ENCODE peak calls at places on chromosome 11, in nine cellular contexts. C, N, G, A, U, P, O, X and F are unnamed samples.

GRCh38 chr11:94809251-94809650 is 41.1 kb downstream of the AMOTL1 start:
- DNase-seq in C (no peak), O (no peak), X (no peak), P (peak; percentile 60), G (no peak), A (peak; percentile 38), U (no peak), N (no peak), F (no peak)

GRCh38 chr11:69657456-69657910 is 16.5 kb downstream of the CCND1 start:
- DNase-seq in A (no peak), N (no peak), U (peak; percentile 57), G (no peak), X (peak; percentile 77), P (no peak), C (no peak), O (no peak), F (no peak)

GRCh38 chr11:5102246-5102645 is 32.9 kb downstream of the OR52E1 start:
- DNase-seq in U (no peak), P (no peak), C (no peak), N (no peak), O (no peak), X (no peak), G (no peak), A (no peak), F (no peak)

GRCh38 chr11:80702264-80702663 is 1261.4 kb upstream of the TENM4 start:
- DNase-seq in P (no peak), U (no peak), O (no peak), N (no peak), X (no peak), C (no peak), A (no peak), G (no peak), F (no peak)

GRCh38 chr11:117834068-117834810 is 9.7 kb upstream of the FXYD2 start:
- DNase-seq in C (no peak), A (no peak), O (no peak), X (peak; percentile 76), G (no peak), P (no peak), U (no peak), N (no peak), F (no peak)

GRCh38 chr11:32531528-32531927 is 52.1 kb upstream of the EIF3M start:
- DNase-seq in G (no peak), C (no peak), A (no peak), O (no peak), X (no peak), N (no peak), U (no peak), P (no peak), F (peak; percentile 64)

GRCh38 chr11:103234974-103235373 is 125.7 kb downstream of the DYNC2H1 start:
- DNase-seq in N (no peak), P (peak; percentile 25), X (no peak), O (no peak), C (no peak), A (peak; percentile 78), U (no peak), G (no peak), F (peak; percentile 75)

GRCh38 chr11:112368402-112368801 is 107.7 kb upstream of the PLET1 start:
- DNase-seq in P (no peak), G (no peak), X (peak; percentile 25), O (no peak), N (no peak), A (no peak), C (no peak), U (no peak), F (no peak)

GRCh38 chr11:41189711-41190477 is 269.6 kb downstream of the LRRC4C start:
- DNase-seq in N (no peak), C (no peak), P (no peak), U (no peak), A (no peak), O (no peak), X (no peak), G (no peak), F (no peak)

GRCh38 chr11:5288108-5288911 is 13.4 kb downstream of the OR51B4 start:
- DNase-seq in A (peak; percentile 61), G (no peak), P (no peak), N (no peak), O (no peak), U (no peak), C (no peak), X (no peak), F (no peak)

GRCh38 chr11:47603295-47603694 is 9.1 kb upstream of the C1QTNF4 start:
- DNase-seq in U (no peak), O (no peak), P (peak; percentile 62), A (peak; percentile 33), C (no peak), N (no peak), X (no peak), G (no peak), F (no peak)

GRCh38 chr11:83195176-83195531 is 1.6 kb downstream of the ANKRD42 start:
- DNase-seq in X (no peak), G (no peak), U (no peak), C (no peak), A (no peak), O (no peak), N (no peak), P (no peak), F (no peak)

GRCh38 chr11:121652982-121653381 is 200.2 kb upstream of the SORL1-AS1 start:
- DNase-seq in X (no peak), U (no peak), A (no peak), N (peak; percentile 10), O (no peak), G (no peak), C (no peak), P (no peak), F (peak; percentile 60)

GRCh38 chr11:3109921-3110706 is 52.9 kb upstream of the CARS1 start:
- DNase-seq in N (peak; percentile 28), O (no peak), C (peak; percentile 67), U (peak; percentile 83), G (peak; percentile 1), X (peak; percentile 85), A (peak; percentile 30), P (peak; percentile 82), F (peak; percentile 56)

GRCh38 chr11:114183041-114183511 is 113.1 kb upstream of the NNMT start:
- DNase-seq in X (no peak), O (peak; percentile 27), A (no peak), C (no peak), G (no peak), N (no peak), P (no peak), U (no peak), F (no peak)

GRCh38 chr11:9459573-9460321 is 1.1 kb upstream of the ZNF143 start:
- DNase-seq in X (no peak), A (peak; percentile 67), N (peak; percentile 70), G (no peak), U (peak; percentile 88), P (peak; percentile 13), O (no peak), C (peak; percentile 20), F (peak; percentile 28)

GRCh38 chr11:68380786-68381622 is 68.6 kb downstream of the LRP5 start:
- DNase-seq in P (peak; percentile 28), N (peak; percentile 55), C (peak; percentile 23), U (no peak), G (no peak), O (no peak), X (no peak), A (peak; percentile 33), F (no peak)

GRCh38 chr11:106160494-106160893 is 83.0 kb downstream of the AASDHPPT start:
- DNase-seq in O (no peak), P (peak; percentile 7), U (no peak), G (no peak), N (no peak), X (no peak), A (no peak), C (no peak), F (no peak)

GRCh38 chr11:2528301-2529050 is 83.7 kb downstream of the KCNQ1 start:
- DNase-seq in U (peak; percentile 76), N (no peak), O (no peak), A (no peak), X (peak; percentile 76), C (no peak), P (no peak), G (no peak), F (no peak)

GRCh38 chr11:111162306-111162705 is 83.2 kb upstream of the POU2AF2 start:
- DNase-seq in A (peak; percentile 67), O (no peak), X (no peak), P (peak; percentile 37), N (no peak), U (no peak), G (no peak), C (no peak), F (peak; percentile 67)